ENCODE peak calls at places on chromosomes 6 and 20, in ten cellular contexts. L is nephron progenitor cell; Z is GF-D8; J is lung; H is AG04449; R is stimulated activated CD4-positive, alpha-beta T cell treated with anti-CD3 and anti-CD28 coated beads, Interleukin-4, amount 100 ng/mL, for 4 hours; M is skeletal muscle cell; P is occipital lobe; S is neural progenitor cell; I is suprapubic skin. A is an unnamed sample.
A peak's percentile ranks its signal among the peaks of the same experiment; 100 is the strongest.

GRCh38 chr6:7543761-7544424 is 2.4 kb downstream of the DSP start:
- DNase-seq in S (peak; percentile 59), H (no peak), I (no peak), P (no peak), R (no peak), Z (no peak), M (no peak), L (peak; percentile 31), J (no peak), A (no peak)

GRCh38 chr6:98931710-98932109 is 16.0 kb downstream of the FBXL4 start:
- DNase-seq in J (no peak), H (no peak), L (no peak), Z (no peak), M (no peak), R (no peak), I (no peak), P (no peak), S (peak; percentile 5), A (no peak)

GRCh38 chr20:38395165-38395564 is 40.0 kb downstream of the SNHG17 start:
- DNase-seq in J (no peak), M (no peak), S (no peak), R (no peak), H (no peak), P (no peak), Z (no peak), I (no peak), L (no peak), A (no peak)

GRCh38 chr20:57225197-57225733 is 41.2 kb downstream of the BMP7 start:
- DNase-seq in P (no peak), R (no peak), I (no peak), M (no peak), J (no peak), S (no peak), Z (no peak), L (no peak), H (no peak), A (no peak)

GRCh38 chr6:90322976-90323474 is 26.4 kb upstream of the BACH2 start:
- DNase-seq in J (no peak), R (no peak), L (no peak), M (no peak), S (no peak), P (no peak), Z (no peak), H (no peak), I (no peak), A (no peak)

GRCh38 chr6:13733178-13733851 is 21.7 kb upstream of the RANBP9 start:
- DNase-seq in H (peak; percentile 64), L (no peak), M (peak; percentile 75), Z (no peak), S (no peak), R (no peak), J (peak; percentile 55), P (peak; percentile 14), I (no peak), A (no peak)

GRCh38 chr20:54207743-54208491 is at the start of gene PFDN4:
- DNase-seq in Z (peak; percentile 35), H (peak; percentile 10), P (peak; percentile 74), I (peak; percentile 87), R (peak; percentile 74), L (peak; percentile 88), J (peak; percentile 78), S (peak; percentile 89), M (peak; percentile 41), A (peak; percentile 85)

GRCh38 chr20:49892260-49893216 is 22.8 kb downstream of the SPATA2 start:
- DNase-seq in M (no peak), H (no peak), S (no peak), J (no peak), Z (peak; percentile 32), P (no peak), I (no peak), R (no peak), L (no peak), A (no peak)

GRCh38 chr6:153121311-153121710 is 9.8 kb downstream of the RGS17 start:
- DNase-seq in L (no peak), S (no peak), J (no peak), P (no peak), Z (no peak), R (no peak), M (no peak), I (no peak), H (no peak), A (no peak)

GRCh38 chr20:40958598-40958997 is 70.0 kb upstream of the TOP1 start:
- DNase-seq in Z (no peak), I (no peak), R (no peak), M (no peak), S (no peak), L (no peak), P (no peak), J (no peak), H (no peak), A (no peak)

GRCh38 chr20:10716855-10717254 is 43.1 kb upstream of the JAG1 start:
- DNase-seq in H (no peak), S (no peak), I (no peak), R (no peak), Z (no peak), P (no peak), M (peak; percentile 59), J (no peak), L (no peak), A (no peak)

GRCh38 chr20:12177657-12178293 is 260.1 kb downstream of the BTBD3 start:
- DNase-seq in J (no peak), P (no peak), I (no peak), M (no peak), L (no peak), Z (no peak), S (no peak), R (no peak), H (no peak), A (no peak)

GRCh38 chr6:5610640-5611039 is 349.3 kb downstream of the FARS2 start:
- DNase-seq in I (no peak), H (no peak), L (no peak), Z (no peak), R (no peak), S (peak; percentile 17), P (no peak), M (no peak), J (no peak), A (no peak)

GRCh38 chr20:35901678-35902544 is 52.4 kb downstream of the SCAND1 start:
- DNase-seq in M (peak; percentile 76), S (no peak), J (no peak), P (no peak), H (peak; percentile 71), L (no peak), I (no peak), Z (peak; percentile 16), R (no peak), A (peak; percentile 79)

GRCh38 chr6:2934057-2934456 is 30.9 kb upstream of the SERPINB9 start:
- DNase-seq in M (no peak), P (no peak), Z (no peak), R (no peak), H (no peak), S (no peak), J (no peak), L (no peak), I (no peak), A (no peak)

GRCh38 chr20:25987073-25987927 is 290.6 kb upstream of the ZNF337 start:
- DNase-seq in I (no peak), L (no peak), J (no peak), R (peak; percentile 58), P (no peak), M (no peak), Z (no peak), H (no peak), S (peak; percentile 59), A (no peak)

GRCh38 chr6:132666118-132666517 is 7.1 kb upstream of the TAAR1 start:
- DNase-seq in Z (no peak), R (no peak), P (no peak), J (no peak), L (no peak), I (no peak), M (no peak), H (no peak), S (no peak), A (no peak)

GRCh38 chr6:31651602-31652191 is 764 bp downstream of the BAG6 start:
- DNase-seq in R (no peak), L (no peak), S (peak; percentile 90), I (peak; percentile 90), H (no peak), Z (peak; percentile 65), J (peak; percentile 72), M (peak; percentile 37), P (peak; percentile 64), A (peak; percentile 96)

GRCh38 chr6:54071941-54072340 is 39.3 kb upstream of the MLIP start:
- DNase-seq in M (no peak), P (no peak), I (no peak), S (no peak), R (no peak), J (no peak), H (no peak), L (no peak), Z (no peak), A (no peak)

GRCh38 chr6:149488815-149489214 is 4.0 kb upstream of the ZC3H12D start:
- DNase-seq in R (no peak), S (no peak), M (no peak), L (no peak), P (no peak), H (no peak), J (peak; percentile 14), Z (no peak), I (no peak), A (no peak)

GRCh38 chr6:137313928-137314855 is 95.0 kb upstream of the IFNGR1 start:
- DNase-seq in I (peak; percentile 85), Z (no peak), S (peak; percentile 87), R (peak; percentile 68), M (peak; percentile 90), H (no peak), P (peak; percentile 13), L (peak; percentile 76), J (peak; percentile 66), A (peak; percentile 67)

GRCh38 chr20:62792182-62792939 is 3.9 kb upstream of the MRGBP start:
- DNase-seq in L (no peak), R (no peak), M (no peak), S (no peak), J (no peak), Z (no peak), P (no peak), H (no peak), I (no peak), A (no peak)

GRCh38 chr6:131688286-131688685 is 12.9 kb downstream of the OR2A4 start:
- DNase-seq in R (no peak), J (no peak), I (no peak), P (no peak), M (no peak), H (no peak), L (no peak), Z (no peak), S (no peak), A (no peak)

GRCh38 chr6:153595903-153596302 is 443.1 kb upstream of the OPRM1 start:
- DNase-seq in Z (no peak), M (peak; percentile 15), R (no peak), P (no peak), I (no peak), L (no peak), J (no peak), S (no peak), H (no peak), A (no peak)

GRCh38 chr6:127343753-127344659 is 597 bp upstream of the ECHDC1 start:
- DNase-seq in M (peak; percentile 14), I (no peak), J (no peak), R (no peak), H (no peak), S (peak; percentile 28), P (no peak), Z (no peak), L (no peak), A (no peak)

GRCh38 chr6:71226151-71226550 is 62.5 kb upstream of the OGFRL1 start:
- DNase-seq in I (no peak), Z (no peak), L (no peak), P (no peak), J (no peak), M (no peak), H (no peak), S (no peak), R (no peak), A (no peak)

GRCh38 chr6:141726158-141726557 is 406.6 kb upstream of the GJE1 start:
- DNase-seq in M (peak; percentile 25), R (no peak), P (no peak), I (no peak), S (peak; percentile 52), J (no peak), Z (no peak), H (no peak), L (no peak), A (no peak)

GRCh38 chr6:96604420-96604819 is 41.5 kb downstream of the FHL5 start:
- DNase-seq in P (no peak), I (no peak), S (no peak), L (no peak), R (no peak), M (no peak), J (no peak), H (no peak), Z (no peak), A (no peak)

A was measured in WERI-Rb-1.